ENCODE peak calls at places on chromosomes 16 and 17, in four cellular contexts. D, R, F and Y are unnamed samples.

GRCh38 chr17:80145076-80146075 is 1.6 kb downstream of the EIF4A3 start:
- DNase-seq in D (no peak), R (no peak), F (no peak), Y (no peak)

GRCh38 chr17:74601944-74602572 is 10.0 kb upstream of the CD300LD start:
- DNase-seq in D (peak; percentile 41), R (peak; percentile 7), F (peak; percentile 53), Y (peak; percentile 13)

GRCh38 chr17:7178973-7179316 is 225 bp downstream of the ASGR1 start:
- DNase-seq in D (no peak), R (no peak), F (no peak), Y (no peak)

GRCh38 chr17:43372273-43372911 is 26.4 kb upstream of the ARL4D start:
- DNase-seq in D (no peak), R (no peak), F (no peak), Y (no peak)

GRCh38 chr16:25155553-25156460 is 44.3 kb downstream of the LCMT1 start:
- DNase-seq in D (no peak), R (no peak), F (no peak), Y (no peak)

GRCh38 chr16:4306439-4307214 is 9.2 kb upstream of the GLIS2 start:
- DNase-seq in D (no peak), R (peak; percentile 33), F (peak; percentile 45), Y (no peak)

GRCh38 chr16:81610936-81611335 is 166.3 kb downstream of the CMIP start:
- DNase-seq in D (no peak), R (no peak), F (no peak), Y (no peak)

GRCh38 chr17:32871736-32872135 is 5.2 kb downstream of the MYO1D start:
- DNase-seq in D (no peak), R (no peak), F (no peak), Y (no peak)

GRCh38 chr17:58121925-58122324 is 26.3 kb upstream of the OR4D1 start:
- DNase-seq in D (no peak), R (peak; percentile 31), F (peak; percentile 54), Y (no peak)

GRCh38 chr16:20675488-20676267 is 21.8 kb downstream of the ACSM1 start:
- DNase-seq in D (no peak), R (peak; percentile 9), F (peak; percentile 15), Y (peak; percentile 63)

GRCh38 chr16:31700530-31701388 is 172.8 kb upstream of the ZNF267 start:
- DNase-seq in D (peak; percentile 80), R (peak; percentile 79), F (peak; percentile 91), Y (no peak)

GRCh38 chr17:17784599-17785264 is 52.1 kb downstream of the SREBF1 start:
- DNase-seq in D (no peak), R (no peak), F (peak; percentile 56), Y (no peak)

GRCh38 chr16:20401475-20402016 is 3.0 kb downstream of the PDILT start:
- DNase-seq in D (no peak), R (no peak), F (peak; percentile 9), Y (no peak)

GRCh38 chr17:60613325-60613724 is 13.3 kb downstream of the PPM1D start:
- DNase-seq in D (no peak), R (no peak), F (no peak), Y (no peak)

GRCh38 chr17:60615108-60615507 is 15.1 kb downstream of the PPM1D start:
- DNase-seq in D (no peak), R (no peak), F (no peak), Y (no peak)

GRCh38 chr17:60615840-60616239 is 15.8 kb downstream of the PPM1D start:
- DNase-seq in D (no peak), R (no peak), F (no peak), Y (no peak)

GRCh38 chr17:60606036-60606435 is 6.0 kb downstream of the PPM1D start:
- DNase-seq in D (no peak), R (no peak), F (no peak), Y (no peak)

DNA sequence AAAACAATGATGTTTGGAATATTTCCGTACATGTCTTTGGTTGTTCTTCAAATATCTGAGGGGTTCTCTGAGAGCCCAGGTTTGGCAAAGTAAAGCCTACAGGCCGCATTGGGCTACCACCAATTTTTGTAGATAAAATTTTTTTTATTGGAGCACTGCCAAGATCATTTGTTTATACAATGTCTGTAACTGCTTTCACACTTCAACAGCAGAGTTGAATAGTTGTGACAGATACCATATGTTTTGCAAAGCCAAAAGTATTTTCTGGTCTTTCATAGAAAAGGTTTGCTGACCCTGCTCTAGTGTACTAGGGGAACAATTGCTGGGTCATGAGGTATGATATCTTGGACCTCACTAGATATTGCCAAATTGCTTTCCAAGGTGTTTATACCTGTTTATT is 10.5 kb downstream of the PPM1D start:
- DNase-seq in D (no peak), R (no peak), F (no peak), Y (no peak)
- H3K4me1 ChIP-seq in D (peaks cover 3% of the 10 kb centered on the region), R (no peaks in the 10 kb centered on the region), F (no peaks in the 10 kb centered on the region), Y (no peaks in the 10 kb centered on the region)

GRCh38 chr16:85484337-85485295 is 128.5 kb upstream of the GSE1 start:
- DNase-seq in D (no peak), R (no peak), F (no peak), Y (no peak)

GRCh38 chr16:85481738-85482137 is 131.4 kb upstream of the GSE1 start:
- DNase-seq in D (no peak), R (no peak), F (no peak), Y (no peak)

GRCh38 chr16:85481206-85481605 is 131.9 kb upstream of the GSE1 start:
- DNase-seq in D (no peak), R (no peak), F (no peak), Y (no peak)

GRCh38 chr16:85485379-85485778 is 127.7 kb upstream of the GSE1 start:
- DNase-seq in D (no peak), R (no peak), F (peak; percentile 65), Y (no peak)

DNA sequence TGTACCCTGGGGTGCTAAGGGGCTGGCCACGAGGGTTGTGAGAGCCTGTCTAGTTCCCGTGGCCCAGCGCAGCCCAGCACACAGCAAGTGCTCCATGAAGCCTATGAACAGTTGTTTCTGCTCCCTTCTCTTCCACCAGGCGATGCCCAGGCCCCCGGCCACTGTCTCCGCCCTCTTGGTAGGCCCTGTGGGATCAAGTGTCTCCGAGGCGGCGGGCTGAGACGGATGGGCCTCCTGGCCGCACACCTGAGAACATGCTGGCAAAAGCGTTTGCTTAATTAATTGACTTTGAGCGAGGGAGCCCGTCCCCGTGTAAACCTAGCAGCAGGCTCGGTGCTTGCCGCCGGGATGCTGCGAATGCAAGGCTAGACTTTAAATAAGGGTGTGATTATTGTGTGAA is 129.7 kb upstream of the GSE1 start:
- DNase-seq in D (no peak), R (no peak), F (no peak), Y (no peak)
- H3K27ac ChIP-seq in D (no peak overlapping the region), R (no peak overlapping the region), F (no peak overlapping the region), Y (no peak overlapping the region)

GRCh38 chr16:11636172-11636721 is 32.0 kb upstream of the SNN start:
- DNase-seq in D (no peak), R (no peak), F (peak; percentile 70), Y (peak; percentile 96)
- H3K4me3 ChIP-seq in D (no peak overlapping the region), R (no peak overlapping the region), F (peak overlapping the region; percentile 21), Y (no peak overlapping the region)

GRCh38 chr17:29257756-29258155 is 11.1 kb downstream of the CRYBA1 start:
- DNase-seq in D (no peak), R (no peak), F (no peak), Y (no peak)
- H3K4me1 ChIP-seq in D (peaks cover 18% of the 10 kb centered on the region), R (no peaks in the 10 kb centered on the region), F (no peaks in the 10 kb centered on the region), Y (no peaks in the 10 kb centered on the region)

GRCh38 chr16:1422076-1422475 is 1.5 kb upstream of the UQCC4 start:
- DNase-seq in D (no peak), R (no peak), F (no peak), Y (no peak)
- H3K27ac ChIP-seq in D (no peak overlapping the region), R (no peak overlapping the region), F (no peak overlapping the region), Y (no peak overlapping the region)

GRCh38 chr16:1992475-1993292 is 2.9 kb downstream of the SYNGR3 start:
- DNase-seq in D (no peak), R (no peak), F (peak; percentile 51), Y (no peak)

GRCh38 chr16:1989826-1990335 is at the start of gene SYNGR3:
- DNase-seq in D (no peak), R (no peak), F (peak; percentile 71), Y (no peak)

GRCh38 chr16:1990336-1991134 is 765 bp downstream of the SYNGR3 start:
- DNase-seq in D (no peak), R (no peak), F (peak; percentile 86), Y (no peak)

GRCh38 chr16:1991588-1992474 is 2.1 kb downstream of the SYNGR3 start:
- DNase-seq in D (peak; percentile 85), R (peak; percentile 96), F (peak; percentile 97), Y (no peak)

DNA sequence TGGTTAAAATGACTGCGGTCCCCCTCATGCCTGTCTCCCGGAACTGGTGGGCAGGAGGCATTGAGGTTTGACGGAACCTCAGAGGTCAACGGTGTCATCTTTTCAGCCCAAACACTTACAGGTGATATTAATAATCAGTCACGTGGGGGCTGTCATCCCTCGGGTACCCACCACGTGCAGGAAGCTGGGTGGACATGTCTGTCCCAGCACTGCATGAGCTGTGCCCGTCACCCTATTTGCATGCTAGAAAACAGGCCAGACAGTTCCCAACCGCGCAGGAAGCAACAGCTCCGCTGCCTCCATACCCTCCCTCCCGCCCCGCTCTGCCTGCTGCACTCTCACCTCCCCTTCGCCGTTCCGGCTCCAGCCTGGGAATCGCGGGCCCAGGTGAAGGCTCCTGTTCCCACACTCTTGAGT is 1.4 kb downstream of the SYNGR3 start:
- DNase-seq in D (no peak), R (no peak), F (no peak), Y (no peak)
- H3K4me3 ChIP-seq in D (peak overlapping the region; percentile 31), R (peak overlapping the region; percentile 60), F (peak overlapping the region; percentile 55), Y (no peak overlapping the region)

DNA sequence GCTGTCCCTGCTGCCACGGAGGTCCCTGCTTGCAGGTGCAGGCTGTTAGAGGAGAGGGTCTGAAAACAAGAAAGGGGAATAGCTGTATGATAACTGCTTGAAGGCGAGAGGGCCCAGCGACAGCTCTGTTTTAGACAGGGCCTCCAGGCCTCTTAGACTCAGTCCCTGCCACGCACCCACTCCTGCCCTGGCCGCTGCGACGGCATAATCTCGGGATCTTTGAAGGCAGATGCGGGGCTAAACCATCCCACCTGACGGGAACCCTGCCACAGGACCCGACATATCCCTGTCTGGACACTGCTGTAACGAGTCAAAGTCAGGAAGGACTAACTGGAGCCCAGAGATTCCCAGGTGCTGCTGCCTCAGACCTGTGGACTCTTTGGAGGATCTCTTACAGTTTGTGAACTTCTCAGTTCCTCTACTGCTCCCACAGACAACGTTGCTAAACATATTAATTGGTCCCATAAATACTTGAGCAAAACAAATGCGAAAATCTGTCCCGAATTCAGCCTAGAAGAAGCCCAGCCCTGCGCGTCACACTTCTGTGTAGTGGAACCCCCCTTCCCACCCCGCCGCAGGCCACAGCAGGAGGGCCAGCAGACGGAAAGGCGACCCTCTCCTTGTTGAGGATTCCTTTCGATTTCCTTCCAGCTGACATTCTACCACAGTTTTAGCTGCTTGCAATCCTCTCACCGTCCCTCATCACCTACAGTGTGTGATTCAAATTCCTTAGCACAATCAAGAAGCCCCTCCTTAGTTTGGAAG is 998 bp upstream of the TMEM11 start:
- DNase-seq in D (no peak), R (no peak), F (peak; percentile 72), Y (no peak)
- H3K4me1 ChIP-seq in D (peaks cover 27% of the 10 kb centered on the region), R (peaks cover 38% of the 10 kb centered on the region), F (peaks cover 24% of the 10 kb centered on the region), Y (peaks cover 4% of the 10 kb centered on the region)